ENCODE peak calls at places on chromosomes 5 and 9, in eight cellular contexts. One of them, this sample, is unnamed.

GRCh38 chr9:131214457-131214856 is 61.9 kb downstream of the FAM78A start:
- DNase-seq in nephron progenitor cell: no peak
- DNase-seq in LoVo: no peak
- DNase-seq in astrocyte: peak
- DNase-seq in brain microvascular endothelial cell: no peak
- DNase-seq in H54: no peak
- DNase-seq in fibroblast of lung: peak
- DNase-seq in dermis blood vessel endothelial cell: peak
- DNase-seq in this sample: no peak

GRCh38 chr9:101674165-101674564 is 64.3 kb downstream of the GRIN3A start:
- DNase-seq in LoVo: no peak
- DNase-seq in nephron progenitor cell: no peak
- DNase-seq in fibroblast of lung: no peak
- DNase-seq in dermis blood vessel endothelial cell: no peak
- DNase-seq in brain microvascular endothelial cell: no peak
- DNase-seq in H54: no peak
- DNase-seq in astrocyte: no peak
- DNase-seq in this sample: no peak

GRCh38 chr5:21219966-21220365 is 1232.0 kb upstream of the CDH18 start:
- DNase-seq in H54: no peak
- DNase-seq in dermis blood vessel endothelial cell: peak
- DNase-seq in brain microvascular endothelial cell: no peak
- DNase-seq in nephron progenitor cell: no peak
- DNase-seq in fibroblast of lung: no peak
- DNase-seq in LoVo: no peak
- DNase-seq in astrocyte: no peak
- DNase-seq in this sample: no peak

GRCh38 chr9:127183814-127184582 is 61.6 kb upstream of the ANGPTL2 start:
- DNase-seq in H54: no peak
- DNase-seq in dermis blood vessel endothelial cell: no peak
- DNase-seq in LoVo: no peak
- DNase-seq in astrocyte: no peak
- DNase-seq in nephron progenitor cell: no peak
- DNase-seq in fibroblast of lung: peak
- DNase-seq in brain microvascular endothelial cell: no peak
- DNase-seq in this sample: peak

GRCh38 chr5:176863765-176864098 is 35.4 kb downstream of the HK3 start:
- DNase-seq in LoVo: no peak
- DNase-seq in nephron progenitor cell: no peak
- DNase-seq in astrocyte: no peak
- DNase-seq in dermis blood vessel endothelial cell: no peak
- DNase-seq in fibroblast of lung: no peak
- DNase-seq in H54: no peak
- DNase-seq in brain microvascular endothelial cell: no peak
- DNase-seq in this sample: no peak

GRCh38 chr9:109182940-109183798 is 16.1 kb upstream of the FRRS1L start:
- DNase-seq in H54: peak
- DNase-seq in dermis blood vessel endothelial cell: peak
- DNase-seq in brain microvascular endothelial cell: peak
- DNase-seq in fibroblast of lung: peak
- DNase-seq in astrocyte: peak
- DNase-seq in LoVo: peak
- DNase-seq in nephron progenitor cell: peak
- DNase-seq in this sample: peak

GRCh38 chr9:111955048-111955447 is 58.4 kb downstream of the UGCG start:
- DNase-seq in brain microvascular endothelial cell: no peak
- DNase-seq in fibroblast of lung: no peak
- DNase-seq in astrocyte: no peak
- DNase-seq in nephron progenitor cell: no peak
- DNase-seq in LoVo: no peak
- DNase-seq in dermis blood vessel endothelial cell: no peak
- DNase-seq in H54: no peak
- DNase-seq in this sample: no peak

GRCh38 chr5:81826128-81826527 is 75.2 kb upstream of the SSBP2 start:
- DNase-seq in nephron progenitor cell: no peak
- DNase-seq in astrocyte: no peak
- DNase-seq in LoVo: no peak
- DNase-seq in H54: no peak
- DNase-seq in brain microvascular endothelial cell: no peak
- DNase-seq in dermis blood vessel endothelial cell: no peak
- DNase-seq in fibroblast of lung: peak
- DNase-seq in this sample: peak

GRCh38 chr9:137211532-137211931 is 6.0 kb downstream of the NDOR1 start:
- DNase-seq in astrocyte: no peak
- DNase-seq in nephron progenitor cell: no peak
- DNase-seq in dermis blood vessel endothelial cell: no peak
- DNase-seq in LoVo: no peak
- DNase-seq in H54: no peak
- DNase-seq in fibroblast of lung: no peak
- DNase-seq in brain microvascular endothelial cell: no peak
- DNase-seq in this sample: no peak

GRCh38 chr9:124696101-124696500 is 75.0 kb downstream of the NR6A1 start:
- DNase-seq in LoVo: no peak
- DNase-seq in fibroblast of lung: peak
- DNase-seq in astrocyte: peak
- DNase-seq in nephron progenitor cell: no peak
- DNase-seq in brain microvascular endothelial cell: peak
- DNase-seq in dermis blood vessel endothelial cell: no peak
- DNase-seq in H54: no peak
- DNase-seq in this sample: peak

GRCh38 chr5:9194509-9194908 is 351.4 kb downstream of the SEMA5A start:
- DNase-seq in fibroblast of lung: peak
- DNase-seq in brain microvascular endothelial cell: peak
- DNase-seq in dermis blood vessel endothelial cell: no peak
- DNase-seq in LoVo: no peak
- DNase-seq in astrocyte: peak
- DNase-seq in H54: no peak
- DNase-seq in nephron progenitor cell: no peak
- DNase-seq in this sample: peak

GRCh38 chr5:153896117-153896516 is 142.6 kb downstream of the FAM114A2 start:
- DNase-seq in nephron progenitor cell: no peak
- DNase-seq in astrocyte: peak
- DNase-seq in H54: no peak
- DNase-seq in fibroblast of lung: no peak
- DNase-seq in LoVo: no peak
- DNase-seq in dermis blood vessel endothelial cell: no peak
- DNase-seq in brain microvascular endothelial cell: no peak
- DNase-seq in this sample: peak

GRCh38 chr9:37464426-37465248 is 613 bp downstream of the ZBTB5 start:
- DNase-seq in brain microvascular endothelial cell: peak
- DNase-seq in fibroblast of lung: peak
- DNase-seq in H54: peak
- DNase-seq in LoVo: peak
- DNase-seq in astrocyte: peak
- DNase-seq in nephron progenitor cell: no peak
- DNase-seq in dermis blood vessel endothelial cell: peak
- DNase-seq in this sample: peak

GRCh38 chr5:112016980-112017379 is 260.0 kb upstream of the NREP start:
- DNase-seq in astrocyte: no peak
- DNase-seq in fibroblast of lung: no peak
- DNase-seq in dermis blood vessel endothelial cell: no peak
- DNase-seq in LoVo: no peak
- DNase-seq in brain microvascular endothelial cell: no peak
- DNase-seq in nephron progenitor cell: no peak
- DNase-seq in H54: no peak
- DNase-seq in this sample: no peak

GRCh38 chr5:171744882-171745281 is 40.7 kb upstream of the SMIM23 start:
- DNase-seq in dermis blood vessel endothelial cell: no peak
- DNase-seq in nephron progenitor cell: no peak
- DNase-seq in LoVo: no peak
- DNase-seq in H54: no peak
- DNase-seq in astrocyte: no peak
- DNase-seq in brain microvascular endothelial cell: no peak
- DNase-seq in fibroblast of lung: no peak
- DNase-seq in this sample: no peak

GRCh38 chr5:139419793-139420192 is 15.9 kb upstream of the SPATA24 start:
- DNase-seq in H54: no peak
- DNase-seq in astrocyte: no peak
- DNase-seq in fibroblast of lung: no peak
- DNase-seq in LoVo: no peak
- DNase-seq in nephron progenitor cell: no peak
- DNase-seq in dermis blood vessel endothelial cell: peak
- DNase-seq in brain microvascular endothelial cell: no peak
- DNase-seq in this sample: no peak

This sample was measured in amniotic epithelial cell.